ENCODE peak calls at places on chromosomes 1 and 21, in seven cellular contexts. One of them, this sample, is unnamed.

GRCh38 chr1:115099693-115100050 is 10.4 kb upstream of the TSPAN2 start:
- DNase-seq in mesendoderm: no peak
- DNase-seq in upper lobe of right lung: no peak
- DNase-seq in A549: no peak
- DNase-seq in tibial artery: no peak
- DNase-seq in GM23338: no peak
- DNase-seq in RWPE1: peak; percentile 45
- DNase-seq in this sample: peak; percentile 22

GRCh38 chr1:212566522-212567479 is 41.8 kb upstream of the ATF3 start:
- DNase-seq in GM23338: no peak
- DNase-seq in RWPE1: peak; percentile 84
- DNase-seq in A549: peak; percentile 66
- DNase-seq in upper lobe of right lung: no peak
- DNase-seq in mesendoderm: peak; percentile 31
- DNase-seq in tibial artery: peak; percentile 39
- DNase-seq in this sample: peak; percentile 81

GRCh38 chr1:30816211-30817082 is 58.9 kb upstream of the LAPTM5 start:
- DNase-seq in A549: no peak
- DNase-seq in GM23338: peak; percentile 96
- DNase-seq in tibial artery: no peak
- DNase-seq in RWPE1: peak; percentile 71
- DNase-seq in upper lobe of right lung: no peak
- DNase-seq in mesendoderm: peak; percentile 94
- DNase-seq in this sample: peak; percentile 91

GRCh38 chr1:198298653-198299052 is 141.9 kb downstream of the NEK7 start:
- DNase-seq in mesendoderm: peak; percentile 94
- DNase-seq in A549: no peak
- DNase-seq in tibial artery: no peak
- DNase-seq in upper lobe of right lung: no peak
- DNase-seq in GM23338: peak; percentile 71
- DNase-seq in RWPE1: no peak
- DNase-seq in this sample: no peak

GRCh38 chr1:68103006-68103545 is 52.6 kb upstream of the DIRAS3 start:
- DNase-seq in A549: no peak
- DNase-seq in mesendoderm: no peak
- DNase-seq in upper lobe of right lung: no peak
- DNase-seq in GM23338: no peak
- DNase-seq in tibial artery: no peak
- DNase-seq in RWPE1: no peak
- DNase-seq in this sample: no peak

GRCh38 chr21:44959376-44960091 is 19.7 kb downstream of the SLX9 start:
- DNase-seq in upper lobe of right lung: no peak
- DNase-seq in GM23338: no peak
- DNase-seq in RWPE1: no peak
- DNase-seq in A549: no peak
- DNase-seq in mesendoderm: no peak
- DNase-seq in tibial artery: no peak
- DNase-seq in this sample: no peak

GRCh38 chr1:76122260-76122659 is 47.7 kb downstream of the ST6GALNAC3 start:
- DNase-seq in mesendoderm: no peak
- DNase-seq in upper lobe of right lung: no peak
- DNase-seq in GM23338: no peak
- DNase-seq in tibial artery: no peak
- DNase-seq in RWPE1: no peak
- DNase-seq in A549: no peak
- DNase-seq in this sample: no peak

GRCh38 chr1:119774746-119775495 is 6.2 kb upstream of the HMGCS2 start:
- DNase-seq in tibial artery: no peak
- DNase-seq in RWPE1: no peak
- DNase-seq in upper lobe of right lung: no peak
- DNase-seq in mesendoderm: no peak
- DNase-seq in GM23338: no peak
- DNase-seq in A549: no peak
- DNase-seq in this sample: no peak

GRCh38 chr1:172069535-172069934 is 228.2 kb downstream of the DNM3 start:
- DNase-seq in A549: no peak
- DNase-seq in GM23338: no peak
- DNase-seq in tibial artery: no peak
- DNase-seq in RWPE1: no peak
- DNase-seq in mesendoderm: no peak
- DNase-seq in upper lobe of right lung: no peak
- DNase-seq in this sample: no peak

GRCh38 chr1:109425902-109426277 is 358 bp downstream of the PSMA5 start:
- DNase-seq in GM23338: peak; percentile 71
- DNase-seq in A549: peak; percentile 58
- DNase-seq in upper lobe of right lung: no peak
- DNase-seq in mesendoderm: peak; percentile 69
- DNase-seq in tibial artery: no peak
- DNase-seq in RWPE1: peak; percentile 62
- DNase-seq in this sample: peak; percentile 25

GRCh38 chr1:190615818-190616217 is 138.2 kb upstream of the BRINP3 start:
- DNase-seq in tibial artery: no peak
- DNase-seq in RWPE1: no peak
- DNase-seq in upper lobe of right lung: no peak
- DNase-seq in mesendoderm: peak; percentile 21
- DNase-seq in A549: no peak
- DNase-seq in GM23338: peak; percentile 42
- DNase-seq in this sample: no peak

GRCh38 chr1:156581661-156582387 is 2.3 kb downstream of the TTC24 start:
- DNase-seq in RWPE1: no peak
- DNase-seq in A549: no peak
- DNase-seq in mesendoderm: no peak
- DNase-seq in upper lobe of right lung: no peak
- DNase-seq in tibial artery: no peak
- DNase-seq in GM23338: no peak
- DNase-seq in this sample: no peak

GRCh38 chr1:240987928-240988327 is 369.1 kb downstream of the RGS7 start:
- DNase-seq in GM23338: no peak
- DNase-seq in mesendoderm: no peak
- DNase-seq in RWPE1: no peak
- DNase-seq in tibial artery: no peak
- DNase-seq in A549: peak; percentile 10
- DNase-seq in upper lobe of right lung: no peak
- DNase-seq in this sample: no peak

GRCh38 chr21:39114871-39115658 is 68.2 kb downstream of the PSMG1 start:
- DNase-seq in tibial artery: no peak
- DNase-seq in mesendoderm: no peak
- DNase-seq in GM23338: no peak
- DNase-seq in upper lobe of right lung: no peak
- DNase-seq in A549: no peak
- DNase-seq in RWPE1: no peak
- DNase-seq in this sample: peak; percentile 71

GRCh38 chr1:4029376-4029775 is 129.3 kb upstream of the C1orf174 start:
- DNase-seq in A549: no peak
- DNase-seq in RWPE1: no peak
- DNase-seq in tibial artery: no peak
- DNase-seq in mesendoderm: no peak
- DNase-seq in upper lobe of right lung: no peak
- DNase-seq in GM23338: no peak
- DNase-seq in this sample: no peak

GRCh38 chr1:17128361-17128760 is 9.1 kb upstream of the PADI2 start:
- DNase-seq in A549: peak; percentile 88
- DNase-seq in GM23338: peak; percentile 54
- DNase-seq in tibial artery: no peak
- DNase-seq in RWPE1: peak; percentile 93
- DNase-seq in mesendoderm: peak; percentile 83
- DNase-seq in upper lobe of right lung: no peak
- DNase-seq in this sample: peak; percentile 99

GRCh38 chr1:201552941-201553341 is 14.0 kb downstream of the NAV1 start:
- DNase-seq in RWPE1: no peak
- DNase-seq in tibial artery: no peak
- DNase-seq in mesendoderm: no peak
- DNase-seq in A549: no peak
- DNase-seq in upper lobe of right lung: no peak
- DNase-seq in GM23338: no peak
- DNase-seq in this sample: peak; percentile 79

DNA sequence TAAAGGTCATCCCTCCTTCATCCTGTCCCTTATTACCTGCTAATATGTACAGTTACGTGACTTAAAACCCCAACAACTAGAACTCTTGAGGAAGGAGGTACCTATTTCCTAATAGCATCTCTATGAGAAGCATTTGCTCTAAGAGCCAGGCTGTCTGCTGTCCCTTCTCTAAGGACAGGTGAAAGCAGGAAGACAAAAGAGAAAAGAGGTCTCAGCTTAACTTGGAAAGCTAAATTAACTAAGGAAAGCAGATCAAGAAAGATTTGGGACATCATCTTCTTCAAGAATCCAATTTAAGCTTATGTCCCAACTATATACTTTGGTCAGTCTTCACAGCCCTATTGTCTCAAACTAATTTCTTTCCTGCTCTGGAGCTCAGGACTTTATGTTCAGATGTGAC is 2.9 kb downstream of the EGLN1 start:
- DNase-seq in tibial artery: no peak
- DNase-seq in RWPE1: no peak
- DNase-seq in upper lobe of right lung: no peak
- DNase-seq in GM23338: no peak
- DNase-seq in A549: no peak
- DNase-seq in mesendoderm: no peak
- DNase-seq in this sample: no peak
- H3K27ac ChIP-seq in tibial artery: peak overlapping the region; percentile 99
- H3K27ac ChIP-seq in RWPE1: no peak overlapping the region
- H3K27ac ChIP-seq in upper lobe of right lung: no peak overlapping the region
- H3K27ac ChIP-seq in GM23338: no peak overlapping the region
- H3K27ac ChIP-seq in A549: peak overlapping the region; percentile 99
- H3K27ac ChIP-seq in mesendoderm: no peak overlapping the region
- H3K27ac ChIP-seq in this sample: no peak overlapping the region

GRCh38 chr1:2059290-2059953 is 9.2 kb downstream of the PRKCZ start:
- DNase-seq in upper lobe of right lung: no peak
- DNase-seq in tibial artery: no peak
- DNase-seq in mesendoderm: no peak
- DNase-seq in A549: no peak
- DNase-seq in RWPE1: no peak
- DNase-seq in GM23338: no peak
- DNase-seq in this sample: no peak
- H3K27ac ChIP-seq in upper lobe of right lung: peak overlapping the region; percentile 82
- H3K27ac ChIP-seq in tibial artery: no peak overlapping the region
- H3K27ac ChIP-seq in mesendoderm: no peak overlapping the region
- H3K27ac ChIP-seq in A549: no peak overlapping the region
- H3K27ac ChIP-seq in RWPE1: no peak overlapping the region
- H3K27ac ChIP-seq in GM23338: no peak overlapping the region
- H3K27ac ChIP-seq in this sample: no peak overlapping the region

DNA sequence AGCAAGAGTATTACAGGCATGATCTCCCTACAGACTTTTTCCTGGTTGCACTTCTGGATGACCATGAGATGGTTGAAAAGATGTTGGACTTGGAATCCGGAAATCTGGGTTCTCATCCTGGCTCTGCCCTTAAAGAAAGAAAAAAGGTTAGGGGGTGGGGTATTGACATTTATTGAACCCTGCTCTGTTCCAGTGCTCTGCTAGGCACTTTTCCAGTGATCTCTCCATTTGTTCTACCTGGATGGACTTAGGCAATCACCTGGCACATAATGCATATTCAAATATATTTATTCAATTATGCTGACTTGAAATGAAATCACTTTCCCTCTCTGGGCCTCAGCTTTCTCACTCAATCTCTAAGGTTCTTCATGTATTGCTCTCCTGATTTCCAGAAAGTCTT is 101.0 kb upstream of the NFIA start:
- DNase-seq in A549: no peak
- DNase-seq in tibial artery: no peak
- DNase-seq in mesendoderm: no peak
- DNase-seq in RWPE1: no peak
- DNase-seq in upper lobe of right lung: no peak
- DNase-seq in GM23338: no peak
- DNase-seq in this sample: no peak
- H3K27ac ChIP-seq in A549: no peak overlapping the region
- H3K27ac ChIP-seq in tibial artery: no peak overlapping the region
- H3K27ac ChIP-seq in mesendoderm: no peak overlapping the region
- H3K27ac ChIP-seq in RWPE1: no peak overlapping the region
- H3K27ac ChIP-seq in upper lobe of right lung: no peak overlapping the region
- H3K27ac ChIP-seq in GM23338: no peak overlapping the region
- H3K27ac ChIP-seq in this sample: no peak overlapping the region

GRCh38 chr1:24070821-24071393 is 41.0 kb downstream of the MYOM3 start:
- DNase-seq in mesendoderm: peak; percentile 92
- DNase-seq in A549: peak; percentile 79
- DNase-seq in RWPE1: peak; percentile 91
- DNase-seq in GM23338: peak; percentile 92
- DNase-seq in upper lobe of right lung: peak; percentile 82
- DNase-seq in tibial artery: peak; percentile 76
- DNase-seq in this sample: peak; percentile 45

GRCh38 chr1:24071941-24072340 is 40.0 kb downstream of the MYOM3 start:
- DNase-seq in A549: no peak
- DNase-seq in RWPE1: no peak
- DNase-seq in GM23338: no peak
- DNase-seq in mesendoderm: peak; percentile 37
- DNase-seq in tibial artery: no peak
- DNase-seq in upper lobe of right lung: no peak
- DNase-seq in this sample: no peak

GRCh38 chr1:24069817-24070216 is 42.1 kb downstream of the MYOM3 start:
- DNase-seq in GM23338: no peak
- DNase-seq in RWPE1: no peak
- DNase-seq in tibial artery: no peak
- DNase-seq in upper lobe of right lung: no peak
- DNase-seq in A549: no peak
- DNase-seq in mesendoderm: no peak
- DNase-seq in this sample: no peak

GRCh38 chr1:24065314-24065713 is 46.6 kb downstream of the MYOM3 start:
- DNase-seq in mesendoderm: no peak
- DNase-seq in tibial artery: no peak
- DNase-seq in upper lobe of right lung: no peak
- DNase-seq in A549: no peak
- DNase-seq in GM23338: no peak
- DNase-seq in RWPE1: no peak
- DNase-seq in this sample: no peak

DNA sequence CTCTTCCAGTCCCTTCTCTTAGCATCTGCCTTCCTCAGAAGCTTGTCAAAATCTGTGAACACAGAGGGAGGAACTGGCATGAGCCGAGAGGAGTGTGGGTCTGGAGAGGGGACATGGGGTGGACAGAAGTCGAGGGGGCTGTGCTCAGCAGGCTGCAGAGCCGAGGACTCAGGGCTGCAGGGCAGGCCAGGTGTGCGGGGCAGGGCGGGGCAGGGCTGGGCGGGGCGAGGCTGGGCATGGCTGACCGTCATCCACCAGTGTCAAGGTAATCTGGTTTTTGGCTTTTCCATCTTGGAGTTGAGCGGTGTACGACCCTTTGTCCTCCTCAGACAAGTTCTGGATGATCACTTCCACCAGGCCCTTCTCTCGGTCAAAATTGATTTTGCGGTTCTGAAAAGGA is 44.0 kb downstream of the MYOM3 start:
- DNase-seq in RWPE1: no peak
- DNase-seq in A549: no peak
- DNase-seq in upper lobe of right lung: no peak
- DNase-seq in tibial artery: no peak
- DNase-seq in mesendoderm: no peak
- DNase-seq in GM23338: no peak
- DNase-seq in this sample: no peak
- H3K27ac ChIP-seq in RWPE1: no peak overlapping the region
- H3K27ac ChIP-seq in A549: no peak overlapping the region
- H3K27ac ChIP-seq in upper lobe of right lung: no peak overlapping the region
- H3K27ac ChIP-seq in tibial artery: no peak overlapping the region
- H3K27ac ChIP-seq in mesendoderm: no peak overlapping the region
- H3K27ac ChIP-seq in GM23338: no peak overlapping the region
- H3K27ac ChIP-seq in this sample: no peak overlapping the region

DNA sequence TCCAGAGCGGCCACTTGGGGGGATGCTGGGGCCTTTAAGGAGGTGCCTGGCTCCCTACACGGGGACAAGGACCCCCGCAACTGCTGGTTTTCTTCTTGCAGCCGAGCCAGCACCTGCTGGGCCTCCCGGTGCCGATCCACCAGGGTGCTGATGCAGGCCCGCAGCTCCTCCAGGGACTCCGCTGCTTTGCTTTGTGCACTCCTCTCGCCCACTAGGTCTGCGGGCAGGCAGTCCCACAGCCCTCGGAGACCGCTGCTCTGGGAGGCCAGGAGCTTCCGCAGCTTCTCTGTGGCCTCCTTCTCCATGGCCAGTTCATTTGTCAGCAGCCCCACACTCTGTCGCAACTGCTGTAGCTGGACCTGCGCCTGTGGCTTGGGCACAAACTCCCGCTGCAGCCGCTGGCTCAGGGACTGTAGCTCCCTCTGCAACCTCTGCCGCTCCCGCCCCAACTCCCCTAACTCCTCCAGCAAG is 13.2 kb downstream of the ANKRD35 start:
- DNase-seq in A549: no peak
- DNase-seq in tibial artery: peak; percentile 80
- DNase-seq in RWPE1: no peak
- DNase-seq in GM23338: peak; percentile 71
- DNase-seq in mesendoderm: peak; percentile 48
- DNase-seq in upper lobe of right lung: no peak
- DNase-seq in this sample: peak; percentile 9
- H3K27ac ChIP-seq in A549: no peak overlapping the region
- H3K27ac ChIP-seq in tibial artery: peak overlapping the region; percentile 82
- H3K27ac ChIP-seq in RWPE1: no peak overlapping the region
- H3K27ac ChIP-seq in GM23338: no peak overlapping the region
- H3K27ac ChIP-seq in mesendoderm: no peak overlapping the region
- H3K27ac ChIP-seq in upper lobe of right lung: peak overlapping the region; percentile 20
- H3K27ac ChIP-seq in this sample: no peak overlapping the region